ENCODE peak calls at places on chromosomes 13 and 19, in ten cellular contexts. J, W, M, A, Q, C, B, Z, O and I are unnamed samples.

GRCh38 chr19:45137179-45137761 is 23.5 kb downstream of the NKPD1 start:
- DNase-seq in J (peak; percentile 42), W (no peak), M (no peak), A (no peak), Q (no peak), C (no peak), B (peak; percentile 62), Z (no peak), O (no peak), I (peak; percentile 23)

GRCh38 chr13:64471916-64472315 is 2758.2 kb downstream of the PCDH9 start:
- DNase-seq in J (no peak), W (no peak), M (peak; percentile 17), A (peak; percentile 11), Q (no peak), C (no peak), B (peak; percentile 33), Z (no peak), O (no peak), I (no peak)

GRCh38 chr13:113041293-113041690 is 64.3 kb upstream of the F7 start:
- DNase-seq in J (no peak), W (no peak), M (no peak), A (no peak), Q (peak; percentile 80), C (no peak), B (peak; percentile 55), Z (peak; percentile 85), O (no peak), I (no peak)

GRCh38 chr19:11096210-11096841 is 7.1 kb downstream of the LDLR start:
- DNase-seq in J (peak; percentile 74), W (peak; percentile 60), M (no peak), A (no peak), Q (no peak), C (no peak), B (peak; percentile 56), Z (no peak), O (no peak), I (no peak)

GRCh38 chr13:51148952-51149573 is 38.0 kb upstream of the C13orf42 start:
- DNase-seq in J (peak; percentile 31), W (no peak), M (peak; percentile 41), A (peak; percentile 8), Q (peak; percentile 4), C (no peak), B (peak; percentile 35), Z (peak; percentile 58), O (no peak), I (no peak)

GRCh38 chr19:23774156-23774971 is 15.7 kb upstream of the ZNF681 start:
- DNase-seq in J (no peak), W (peak; percentile 30), M (no peak), A (no peak), Q (no peak), C (no peak), B (no peak), Z (no peak), O (no peak), I (no peak)

GRCh38 chr13:65540064-65540635 is 1690.0 kb downstream of the PCDH9 start:
- DNase-seq in J (no peak), W (no peak), M (no peak), A (no peak), Q (no peak), C (no peak), B (peak; percentile 26), Z (no peak), O (no peak), I (no peak)

GRCh38 chr13:73827434-73827833 is 306.8 kb downstream of the KLF12 start:
- DNase-seq in J (no peak), W (no peak), M (no peak), A (no peak), Q (no peak), C (no peak), B (no peak), Z (no peak), O (no peak), I (no peak)

GRCh38 chr13:70391678-70392077 is 283.4 kb upstream of the KLHL1 start:
- DNase-seq in J (no peak), W (no peak), M (no peak), A (no peak), Q (no peak), C (no peak), B (no peak), Z (no peak), O (no peak), I (no peak)

GRCh38 chr13:109707044-109707794 is 79.2 kb downstream of the IRS2 start:
- DNase-seq in J (no peak), W (no peak), M (no peak), A (no peak), Q (no peak), C (no peak), B (no peak), Z (no peak), O (no peak), I (no peak)

GRCh38 chr19:30367421-30367820 is 4.8 kb upstream of the ZNF536 start:
- DNase-seq in J (no peak), W (no peak), M (no peak), A (no peak), Q (no peak), C (no peak), B (no peak), Z (no peak), O (no peak), I (no peak)

GRCh38 chr19:54100560-54100959 is at the start of gene OSCAR:
- DNase-seq in J (no peak), W (peak; percentile 49), M (no peak), A (no peak), Q (no peak), C (no peak), B (no peak), Z (no peak), O (no peak), I (no peak)

GRCh38 chr13:87671824-87672603 is 843 bp downstream of the SLITRK5 start:
- DNase-seq in J (no peak), W (no peak), M (peak; percentile 52), A (no peak), Q (no peak), C (no peak), B (no peak), Z (peak; percentile 63), O (no peak), I (no peak)

GRCh38 chr19:49921871-49922755 is 6.9 kb upstream of the ATF5 start:
- DNase-seq in J (no peak), W (no peak), M (no peak), A (peak; percentile 29), Q (no peak), C (no peak), B (peak; percentile 78), Z (no peak), O (no peak), I (no peak)

GRCh38 chr19:35710784-35711723 is 6.7 kb downstream of the ZBTB32 start:
- DNase-seq in J (no peak), W (peak; percentile 90), M (no peak), A (no peak), Q (no peak), C (peak; percentile 29), B (no peak), Z (no peak), O (no peak), I (no peak)